ENCODE peak calls at places on chromosomes 4 and X, in four cellular contexts. U, P, V and L are unnamed samples.

GRCh38 chr4:69051576-69051943 is 44.7 kb upstream of the UGT2B7 start:
- DNase-seq in U (no peak), P (no peak), V (no peak), L (no peak)

GRCh38 chr4:41957634-41958033 is 22.4 kb downstream of the TMEM33 start:
- DNase-seq in U (peak; percentile 50), P (no peak), V (no peak), L (no peak)

GRCh38 chrX:151397741-151398070 is 700 bp downstream of the VMA21 start:
- DNase-seq in U (no peak), P (no peak), V (no peak), L (no peak)

GRCh38 chrX:18929775-18930174 is 54.1 kb downstream of the PHKA2 start:
- DNase-seq in U (no peak), P (no peak), V (no peak), L (no peak)

GRCh38 chr4:108204518-108204917 is 35.8 kb upstream of the LEF1 start:
- DNase-seq in U (no peak), P (no peak), V (no peak), L (no peak)

GRCh38 chr4:184444953-184445309 is 29.4 kb downstream of the IRF2 start:
- DNase-seq in U (no peak), P (no peak), V (no peak), L (no peak)

GRCh38 chr4:52037730-52038108 is 380 bp downstream of the SGCB start:
- DNase-seq in U (peak; percentile 74), P (no peak), V (no peak), L (no peak)

GRCh38 chr4:70712150-70712549 is 9.6 kb upstream of the RUFY3 start:
- DNase-seq in U (no peak), P (no peak), V (no peak), L (no peak)